ENCODE peak calls at places on chromosomes 12 and 14, in seven cellular contexts. M is MG63, J is HepG2, Z is upper lobe of right lung, E is AG04450, O is pancreas, Y is left ventricle myocardium inferior. H is an unnamed sample. For H3K27me3, the result is how much of the 10 kb centered on the place peaks cover.

GRCh38 chr14:96146131-96146771 is 58.4 kb upstream of the BDKRB2 start:
- DNase-seq in M (peak), J (no peak), Z (no peak), E (no peak), O (no peak), Y (no peak), H (peak)

GRCh38 chr14:72647782-72648181 is 246.1 kb downstream of the DPF3 start:
- DNase-seq in M (no peak), J (no peak), Z (no peak), E (no peak), O (no peak), Y (no peak), H (no peak)

GRCh38 chr12:52148541-52149181 is 43.2 kb downstream of the KRT80 start:
- DNase-seq in M (peak), J (no peak), Z (peak), E (no peak), O (no peak), Y (no peak), H (peak)

GRCh38 chr12:105676694-105677093 is 346.2 kb downstream of the C12orf75 start:
- DNase-seq in M (no peak), J (no peak), Z (no peak), E (no peak), O (no peak), Y (peak), H (no peak)

GRCh38 chr12:32754101-32754500 is 1.6 kb downstream of the YARS2 start:
- DNase-seq in M (no peak), J (no peak), Z (no peak), E (no peak), O (no peak), Y (no peak), H (peak)

GRCh38 chr12:95805864-95806669 is 15.5 kb upstream of the NTN4 start:
- DNase-seq in M (peak), J (no peak), Z (no peak), E (peak), O (no peak), Y (no peak), H (peak)

GRCh38 chr14:49893309-49894213 is 679 bp downstream of the ARF6 start:
- DNase-seq in M (peak), J (no peak), Z (peak), E (no peak), O (peak), Y (peak), H (peak)

GRCh38 chr12:83210933-83211332 is 524.2 kb downstream of the TMTC2 start:
- DNase-seq in M (no peak), J (no peak), Z (no peak), E (no peak), O (no peak), Y (no peak), H (no peak)

GRCh38 chr14:20494935-20495766 is 10.2 kb upstream of the RNASE10 start:
- DNase-seq in M (no peak), J (no peak), Z (no peak), E (no peak), O (no peak), Y (no peak), H (peak)

GRCh38 chr12:6735448-6736191 is 11.8 kb downstream of the COPS7A start:
- DNase-seq in M (peak), J (peak), Z (peak), E (no peak), O (peak), Y (peak), H (peak)

GRCh38 chr12:46770501-46771183 is 55.2 kb downstream of the SLC38A4 start:
- DNase-seq in M (no peak), J (peak), Z (no peak), E (no peak), O (no peak), Y (no peak), H (peak)

GRCh38 chr12:23555180-23555784 is 394.2 kb downstream of the SOX5 start:
- DNase-seq in M (no peak), J (no peak), Z (no peak), E (no peak), O (no peak), Y (no peak), H (no peak)

GRCh38 chr14:103721334-103722120 is 5.9 kb downstream of the ZFYVE21 start:
- DNase-seq in M (no peak), J (no peak), Z (no peak), E (no peak), O (no peak), Y (no peak), H (peak)

GRCh38 chr12:128449146-128449894 is 182.3 kb downstream of the TMEM132C start:
- DNase-seq in M (no peak), J (no peak), Z (no peak), E (no peak), O (no peak), Y (no peak), H (no peak)

GRCh38 chr12:107967170-107967569 is 161.9 kb upstream of the WSCD2 start:
- DNase-seq in M (peak), J (no peak), Z (no peak), E (no peak), O (no peak), Y (no peak), H (peak)

GRCh38 chr14:81676395-81676794 is 142.7 kb upstream of the SEL1L start:
- DNase-seq in M (no peak), J (no peak), Z (no peak), E (no peak), O (no peak), Y (no peak), H (no peak)

GRCh38 chr12:111271674-111272418 is 97.0 kb downstream of the PHETA1 start:
- DNase-seq in M (no peak), J (no peak), Z (no peak), E (no peak), O (no peak), Y (no peak), H (peak)

GRCh38 chr14:103828315-103828967 is 18.9 kb downstream of the PPP1R13B start:
- DNase-seq in M (peak), J (no peak), Z (peak), E (no peak), O (peak), Y (peak), H (peak)

GRCh38 chr12:5328669-5329068 is 103.2 kb upstream of the NTF3 start:
- DNase-seq in M (no peak), J (no peak), Z (no peak), E (no peak), O (no peak), Y (no peak), H (no peak)

GRCh38 chr12:39327965-39328364 is 115.0 kb downstream of the KIF21A start:
- DNase-seq in M (no peak), J (no peak), Z (no peak), E (no peak), O (no peak), Y (no peak), H (no peak)

GRCh38 chr12:74415633-74416032 is 122.0 kb upstream of the ATXN7L3B start:
- DNase-seq in M (no peak), J (peak), Z (no peak), E (no peak), O (no peak), Y (no peak), H (peak)

GRCh38 chr12:32444895-32445294 is 45.5 kb downstream of the FGD4 start:
- DNase-seq in M (peak), J (peak), Z (no peak), E (no peak), O (no peak), Y (no peak), H (peak)

GRCh38 chr14:47439953-47440352 is 235.5 kb downstream of the MDGA2 start:
- DNase-seq in M (no peak), J (no peak), Z (no peak), E (no peak), O (no peak), Y (no peak), H (no peak)

GRCh38 chr12:117047810-117048584 is 51.2 kb downstream of the TESC start:
- DNase-seq in M (peak), J (peak), Z (no peak), E (peak), O (no peak), Y (peak), H (no peak)

GRCh38 chr12:30461011-30461670 is 234.5 kb downstream of the IPO8 start:
- DNase-seq in M (no peak), J (no peak), Z (no peak), E (no peak), O (no peak), Y (no peak), H (no peak)

GRCh38 chr14:30295980-30296379 is 263.0 kb upstream of the G2E3 start:
- DNase-seq in M (no peak), J (no peak), Z (no peak), E (no peak), O (no peak), Y (no peak), H (no peak)

GRCh38 chr12:88764781-88765470 is 184.7 kb upstream of the KITLG start:
- DNase-seq in M (peak), J (no peak), Z (no peak), E (no peak), O (no peak), Y (no peak), H (no peak)

GRCh38 chr12:90543841-90544240 is 411.1 kb downstream of the CCER1 start:
- DNase-seq in M (no peak), J (no peak), Z (no peak), E (no peak), O (no peak), Y (no peak), H (peak)

GRCh38 chr12:107436376-107436775 is 249.2 kb upstream of the PWP1 start:
- DNase-seq in M (peak), J (peak), Z (no peak), E (peak), O (no peak), Y (no peak), H (peak)

GRCh38 chr12:87157791-87158190 is 871.4 kb downstream of the C12orf50 start:
- DNase-seq in M (peak), J (no peak), Z (no peak), E (peak), O (no peak), Y (no peak), H (peak)

GRCh38 chr14:37584211-37585100 is 10.6 kb downstream of the FOXA1 start:
- DNase-seq in M (no peak), J (no peak), Z (peak), E (no peak), O (peak), Y (no peak), H (no peak)
- H3K4me3 ChIP-seq in M (no peak), J (no peak), Z (peak), E (no peak), O (peak), Y (peak), H (no peak)

GRCh38 chr12:109307051-109307450 is 2.0 kb downstream of the FOXN4 start:
- DNase-seq in M (no peak), J (peak), Z (no peak), E (no peak), O (no peak), Y (no peak), H (no peak)

GRCh38 chr12:109305547-109305946 is 3.5 kb downstream of the FOXN4 start:
- DNase-seq in M (no peak), J (no peak), Z (no peak), E (no peak), O (no peak), Y (no peak), H (no peak)

GRCh38 chr12:109309441-109310246 is 560 bp upstream of the FOXN4 start:
- DNase-seq in M (peak), J (no peak), Z (no peak), E (no peak), O (peak), Y (no peak), H (peak)

GRCh38 chr12:109308534-109309440 is at the start of gene FOXN4:
- DNase-seq in M (no peak), J (no peak), Z (no peak), E (no peak), O (no peak), Y (no peak), H (no peak)

GRCh38 chr12:109310247-109311125 is 1.4 kb upstream of the FOXN4 start:
- DNase-seq in M (no peak), J (no peak), Z (no peak), E (no peak), O (no peak), Y (no peak), H (no peak)
- H3K27me3 ChIP-seq in M (under half), J (under half), Z (half or more), E (half or more), O (under half), Y (half or more), H (half or more)

GRCh38 chr14:68969278-68969677 is 9.8 kb downstream of the ACTN1 start:
- DNase-seq in M (no peak), J (no peak), Z (no peak), E (no peak), O (no peak), Y (no peak), H (no peak)
- H3K4me3 ChIP-seq in M (no peak), J (no peak), Z (no peak), E (peak), O (no peak), Y (no peak), H (no peak)

GRCh38 chr14:101499080-101499479 is 62.2 kb upstream of the DIO3 start:
- DNase-seq in M (no peak), J (no peak), Z (peak), E (no peak), O (no peak), Y (no peak), H (no peak)
- H3K27me3 ChIP-seq in M (under half), J (under half), Z (under half), E (under half), O (under half), Y (half or more), H (under half)

GRCh38 chr14:77659822-77660221 is 43.4 kb upstream of the SPTLC2 start:
- DNase-seq in M (no peak), J (no peak), Z (no peak), E (no peak), O (no peak), Y (no peak), H (no peak)

GRCh38 chr14:77660754-77661153 is 44.3 kb upstream of the SPTLC2 start:
- DNase-seq in M (no peak), J (no peak), Z (no peak), E (no peak), O (no peak), Y (no peak), H (no peak)

GRCh38 chr14:77653473-77653872 is 37.0 kb upstream of the SPTLC2 start:
- DNase-seq in M (no peak), J (no peak), Z (no peak), E (no peak), O (no peak), Y (no peak), H (peak)

GRCh38 chr14:77654001-77654431 is 37.6 kb upstream of the SPTLC2 start:
- DNase-seq in M (no peak), J (no peak), Z (no peak), E (no peak), O (no peak), Y (no peak), H (no peak)

DNA sequence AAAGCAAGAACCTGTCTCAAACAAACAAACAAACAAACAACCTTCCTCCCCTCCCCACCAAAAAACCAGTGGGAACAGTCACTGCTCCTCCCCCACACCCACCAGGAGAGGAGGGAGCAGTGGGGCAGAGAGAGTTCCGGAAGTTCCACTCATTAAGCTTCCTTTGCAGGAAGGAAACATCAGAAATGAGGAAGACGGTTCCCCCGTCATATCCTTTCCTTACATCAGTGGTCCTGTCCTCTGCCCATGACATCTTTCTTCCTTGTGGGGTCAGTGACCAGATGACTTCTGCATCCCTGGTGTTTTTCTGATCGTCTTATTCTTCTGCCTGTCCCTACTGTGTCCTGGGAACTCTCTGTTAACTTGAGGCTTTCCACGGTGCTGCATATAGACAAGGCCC is 40.8 kb upstream of the SPTLC2 start:
- DNase-seq in M (no peak), J (no peak), Z (no peak), E (no peak), O (no peak), Y (no peak), H (no peak)
- H3K4me3 ChIP-seq in M (no peak), J (no peak), Z (no peak), E (no peak), O (no peak), Y (no peak), H (no peak)

H was measured in GM23248.